ENCODE peak calls at places on chromosome 18, in eight cellular contexts. W is foreskin fibroblast, Y is ovary, X is suprapubic skin, B is spleen, R is A549, J is nephron progenitor cell, Z is GM06990. Q is an unnamed sample.

GRCh38 chr18:40875101-40875500 is 1079.9 kb upstream of the PIK3C3 start:
- DNase-seq in Z (no peak), X (no peak), B (no peak), J (no peak), W (no peak), Y (no peak), R (no peak), Q (no peak)

GRCh38 chr18:28149810-28150420 is 27.0 kb downstream of the CDH2 start:
- DNase-seq in X (no peak), Y (no peak), R (no peak), B (no peak), Z (no peak), W (no peak), J (peak; percentile 52), Q (no peak)

GRCh38 chr18:47930086-47930843 is at the start of gene SMAD2:
- DNase-seq in W (peak; percentile 89), Y (peak; percentile 89), Z (no peak), B (peak; percentile 97), J (peak; percentile 79), X (peak; percentile 92), R (peak; percentile 89), Q (peak; percentile 76)

GRCh38 chr18:62183578-62184195 is 3.2 kb downstream of the PIGN start:
- DNase-seq in Y (no peak), X (no peak), W (peak; percentile 73), J (peak; percentile 30), B (no peak), Z (no peak), R (peak; percentile 52), Q (peak; percentile 25)

GRCh38 chr18:2641638-2642037 is 13.9 kb upstream of the SMCHD1 start:
- DNase-seq in B (no peak), R (no peak), X (no peak), Z (peak; percentile 59), Y (no peak), J (no peak), W (peak; percentile 28), Q (peak; percentile 72)

GRCh38 chr18:10928971-10929373 is 220.4 kb downstream of the PIEZO2 start:
- DNase-seq in R (no peak), Y (no peak), W (peak; percentile 75), B (no peak), X (no peak), Z (peak; percentile 81), J (no peak), Q (peak; percentile 66)

GRCh38 chr18:62963522-62963921 is 248.2 kb downstream of the PHLPP1 start:
- DNase-seq in X (no peak), B (no peak), J (no peak), R (no peak), Z (no peak), W (no peak), Y (no peak), Q (no peak)

GRCh38 chr18:59493019-59493418 is 134.0 kb upstream of the LMAN1 start:
- DNase-seq in W (no peak), Z (no peak), Y (no peak), X (no peak), J (no peak), R (no peak), B (no peak), Q (no peak)

GRCh38 chr18:9019135-9019534 is 83.4 kb upstream of the NDUFV2 start:
- DNase-seq in Z (no peak), Y (no peak), R (no peak), J (no peak), X (no peak), W (no peak), B (no peak), Q (no peak)

GRCh38 chr18:9017900-9018217 is 84.6 kb upstream of the NDUFV2 start:
- DNase-seq in Y (no peak), R (no peak), W (peak; percentile 89), X (no peak), J (no peak), B (no peak), Z (no peak), Q (peak; percentile 22)

GRCh38 chr18:9015689-9016088 is 86.8 kb upstream of the NDUFV2 start:
- DNase-seq in Z (no peak), X (no peak), R (no peak), J (no peak), Y (no peak), W (no peak), B (no peak), Q (no peak)

GRCh38 chr18:9016819-9017169 is 85.7 kb upstream of the NDUFV2 start:
- DNase-seq in R (no peak), Z (no peak), X (no peak), J (no peak), W (no peak), B (no peak), Y (no peak), Q (no peak)

GRCh38 chr18:9017170-9017899 is 85.2 kb upstream of the NDUFV2 start:
- DNase-seq in B (peak; percentile 77), X (peak; percentile 88), J (peak; percentile 45), Z (peak; percentile 85), R (peak; percentile 85), Y (peak; percentile 69), W (peak; percentile 98), Q (peak; percentile 83)
- TF ChIP-seq CTCF in B (no peak), X (no peak), J (no peak), Z (no peak), R (no peak), Y (no peak), W (no peak), Q (no peak)

DNA sequence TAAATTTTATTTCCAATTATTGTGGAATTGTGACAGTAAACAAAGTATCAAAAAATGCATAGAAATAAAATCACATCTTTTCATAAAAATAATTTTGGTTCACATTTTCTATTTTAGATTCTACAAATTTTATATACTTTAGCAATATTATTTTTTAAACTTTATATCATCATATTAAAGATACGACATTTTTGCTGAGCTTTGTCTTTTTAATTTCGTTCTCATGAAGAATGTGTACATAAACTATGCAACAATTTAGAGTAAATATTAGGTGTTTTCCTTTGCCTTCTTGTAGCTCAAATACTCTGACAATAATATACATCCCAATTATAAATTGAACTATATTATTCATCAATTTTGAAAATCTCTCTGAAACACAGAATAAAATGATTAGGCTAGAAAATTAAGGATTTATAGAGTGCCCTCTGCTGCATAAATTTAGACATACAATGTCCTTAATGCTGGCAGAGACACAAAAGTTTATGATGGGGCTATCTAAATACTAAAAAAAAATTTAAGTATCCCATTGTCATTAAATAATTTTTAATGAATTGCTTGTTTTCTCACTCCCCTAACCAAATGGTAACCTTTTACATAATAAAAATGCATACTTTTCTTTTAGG is 45.7 kb downstream of the CCDC102B start:
- DNase-seq in R (no peak), Y (no peak), Z (no peak), J (no peak), B (no peak), X (no peak), W (peak; percentile 24), Q (no peak)
- TF ChIP-seq CTCF in R (no peak), Y (no peak), Z (no peak), J (no peak), B (no peak), X (no peak), W (peak; percentile 8), Q (no peak)

GRCh38 chr18:76801567-76802505 is 20.5 kb upstream of the ZNF236 start:
- DNase-seq in W (peak; percentile 84), Z (peak; percentile 76), X (no peak), Y (peak; percentile 66), R (peak; percentile 49), B (peak; percentile 90), J (peak; percentile 70), Q (peak; percentile 90)
- TF ChIP-seq CTCF in W (peak; percentile 92), Z (peak; percentile 90), X (peak; percentile 47), Y (peak; percentile 92), R (peak; percentile 70), B (peak; percentile 92), J (peak; percentile 82), Q (peak; percentile 94)

GRCh38 chr18:12995952-12996477 is 4.9 kb downstream of the CEP192 start:
- DNase-seq in Y (no peak), R (no peak), Z (no peak), W (no peak), B (no peak), J (no peak), X (no peak), Q (peak; percentile 32)
- TF ChIP-seq CTCF in Y (no peak), R (no peak), Z (no peak), W (no peak), B (no peak), J (no peak), X (no peak), Q (no peak)

GRCh38 chr18:24427484-24427883 is 1.0 kb downstream of the IMPACT start:
- DNase-seq in W (peak; percentile 41), Y (no peak), R (peak; percentile 8), Z (no peak), J (peak; percentile 2), B (no peak), X (no peak), Q (no peak)

GRCh38 chr18:24426398-24427294 is at the start of gene IMPACT:
- DNase-seq in J (peak; percentile 91), R (peak; percentile 82), W (peak; percentile 93), X (peak; percentile 82), Y (peak; percentile 87), Z (peak; percentile 83), B (peak; percentile 94), Q (peak; percentile 68)

GRCh38 chr18:24429188-24429587 is 2.7 kb downstream of the IMPACT start:
- DNase-seq in Z (no peak), B (no peak), J (no peak), R (no peak), X (no peak), W (no peak), Y (no peak), Q (no peak)

GRCh38 chr18:24426073-24426397 is 435 bp upstream of the IMPACT start:
- DNase-seq in Y (no peak), X (no peak), J (no peak), Z (no peak), R (no peak), B (no peak), W (no peak), Q (no peak)

DNA sequence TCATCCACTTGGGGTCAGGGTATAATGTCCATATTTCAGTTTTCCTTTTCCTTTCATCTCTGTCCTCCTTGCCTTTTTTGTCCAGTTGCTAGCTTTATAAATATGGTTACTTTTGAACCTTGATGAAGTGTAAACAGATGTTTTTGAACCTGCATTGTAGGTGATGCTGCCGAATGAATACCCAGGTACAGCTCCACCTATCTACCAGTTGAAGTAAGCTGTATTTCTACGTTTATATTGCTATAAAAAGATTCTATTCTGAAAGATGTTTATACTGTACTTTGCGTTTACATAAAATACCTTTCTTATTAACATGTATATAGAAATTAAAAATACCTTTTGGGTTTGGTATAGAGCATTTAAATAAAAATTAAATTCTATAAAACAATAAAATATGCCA is 2.2 kb downstream of the IMPACT start:
- DNase-seq in R (no peak), J (no peak), W (no peak), X (no peak), Y (no peak), Z (no peak), B (no peak), Q (no peak)
- TF ChIP-seq CTCF in R (no peak), J (no peak), W (no peak), X (no peak), Y (no peak), Z (peak; percentile 17), B (no peak), Q (no peak)

GRCh38 chr18:45441110-45441842 is 174.0 kb upstream of the SLC14A2 start:
- DNase-seq in Z (no peak), Y (no peak), B (no peak), J (no peak), R (no peak), W (peak; percentile 55), X (no peak), Q (no peak)
- TF ChIP-seq CTCF in Z (no peak), Y (no peak), B (no peak), J (peak; percentile 7), R (peak; percentile 20), W (peak; percentile 46), X (no peak), Q (no peak)

GRCh38 chr18:68662779-68663178 is 52.1 kb downstream of the TMX3 start:
- DNase-seq in J (no peak), Y (no peak), W (peak; percentile 36), B (no peak), X (no peak), R (peak; percentile 3), Z (no peak), Q (no peak)
- TF ChIP-seq CTCF in J (no peak), Y (no peak), W (no peak), B (no peak), X (no peak), R (no peak), Z (no peak), Q (no peak)